ENCODE peak calls at places on chromosome 22, in eight cellular contexts. I is brain microvascular endothelial cell, O is tibial artery, S is neural progenitor cell, V is epithelial cell of esophagus, D is MM.1S, F is endodermal cell, J is psoas muscle. K is an unnamed sample.

GRCh38 chr22:25741692-25742626 is at the start of gene MYO18B:
- DNase-seq in S (no peak), J (peak), D (no peak), O (peak), V (no peak), F (no peak), I (no peak), K (no peak)

GRCh38 chr22:40668611-40669390 is 10.5 kb upstream of the MCHR1 start:
- DNase-seq in J (no peak), O (no peak), V (peak), S (peak), I (peak), F (no peak), D (no peak), K (peak)

GRCh38 chr22:28023036-28023435 is 104.0 kb upstream of the PITPNB start:
- DNase-seq in O (no peak), S (no peak), D (no peak), I (no peak), J (peak), F (no peak), V (no peak), K (no peak)

GRCh38 chr22:38986629-38987028 is 4.5 kb downstream of the APOBEC3B start:
- DNase-seq in O (no peak), S (no peak), J (no peak), V (no peak), F (no peak), D (no peak), I (no peak), K (no peak)

GRCh38 chr22:41742918-41743317 is 43.6 kb downstream of the MEI1 start:
- DNase-seq in V (no peak), D (no peak), J (no peak), F (peak), I (no peak), O (no peak), S (peak), K (no peak)

GRCh38 chr22:26517429-26517828 is 5.2 kb upstream of the TFIP11 start:
- DNase-seq in I (no peak), J (no peak), F (no peak), D (no peak), V (no peak), O (no peak), S (no peak), K (no peak)

GRCh38 chr22:24996420-24996952 is 44.0 kb downstream of the KIAA1671 start:
- DNase-seq in S (peak), F (peak), V (peak), I (no peak), O (no peak), J (no peak), D (no peak), K (peak)

GRCh38 chr22:19238900-19239299 is 52.6 kb downstream of the CLTCL1 start:
- DNase-seq in I (no peak), O (no peak), J (no peak), D (no peak), F (no peak), V (no peak), S (no peak), K (no peak)

GRCh38 chr22:20020533-20021195 is at the start of gene TANGO2:
- DNase-seq in D (peak), F (peak), V (peak), I (peak), S (peak), J (peak), O (peak), K (peak)

GRCh38 chr22:27911329-27911728 is 7.7 kb downstream of the PITPNB start:
- DNase-seq in O (no peak), D (no peak), F (no peak), V (no peak), J (no peak), S (no peak), I (no peak), K (no peak)

GRCh38 chr22:40247976-40248375 is 70.3 kb downstream of the TNRC6B start:
- DNase-seq in I (no peak), D (no peak), S (no peak), F (no peak), V (no peak), J (no peak), O (no peak), K (no peak)

GRCh38 chr22:19980766-19981165 is 35.9 kb downstream of the ARVCF start:
- DNase-seq in F (no peak), O (no peak), I (no peak), D (no peak), J (peak), V (no peak), S (no peak), K (no peak)

GRCh38 chr22:26768986-26769385 is 111.6 kb downstream of the MIAT start:
- DNase-seq in V (peak), O (no peak), S (no peak), J (no peak), F (no peak), I (peak), D (no peak), K (no peak)

GRCh38 chr22:45823331-45823730 is 151.7 kb downstream of the ATXN10 start:
- DNase-seq in V (no peak), D (no peak), F (no peak), I (no peak), S (no peak), J (no peak), O (no peak), K (no peak)

GRCh38 chr22:40156001-40156516 is 21.7 kb upstream of the TNRC6B start:
- DNase-seq in J (peak), V (peak), F (peak), D (peak), I (peak), S (no peak), O (no peak), K (peak)

GRCh38 chr22:21000215-21000986 is 1.5 kb downstream of the THAP7 start:
- DNase-seq in V (peak), O (no peak), I (no peak), D (no peak), S (no peak), F (no peak), J (no peak), K (no peak)

GRCh38 chr22:49970528-49971231 is 10.1 kb downstream of the PIM3 start:
- DNase-seq in I (peak), F (peak), V (peak), S (peak), D (peak), J (peak), O (peak), K (peak)
- TF ChIP-seq CTCF in I (no peak), F (no peak), V (no peak), S (no peak), D (no peak), J (no peak), O (peak), K (no peak)

GRCh38 chr22:22590136-22590891 is 31.2 kb upstream of the PRAME start:
- DNase-seq in O (no peak), V (no peak), S (no peak), J (no peak), I (no peak), D (no peak), F (no peak), K (no peak)

GRCh38 chr22:22591348-22592299 is 32.6 kb upstream of the PRAME start:
- DNase-seq in F (no peak), V (no peak), D (no peak), I (no peak), J (no peak), O (no peak), S (no peak), K (no peak)

GRCh38 chr22:22595001-22595835 is 36.2 kb upstream of the PRAME start:
- DNase-seq in F (no peak), S (no peak), D (no peak), I (no peak), V (no peak), O (no peak), J (no peak), K (no peak)

GRCh38 chr22:22593250-22593649 is 34.2 kb upstream of the PRAME start:
- DNase-seq in V (no peak), F (no peak), I (no peak), S (no peak), D (no peak), O (no peak), J (no peak), K (no peak)

DNA sequence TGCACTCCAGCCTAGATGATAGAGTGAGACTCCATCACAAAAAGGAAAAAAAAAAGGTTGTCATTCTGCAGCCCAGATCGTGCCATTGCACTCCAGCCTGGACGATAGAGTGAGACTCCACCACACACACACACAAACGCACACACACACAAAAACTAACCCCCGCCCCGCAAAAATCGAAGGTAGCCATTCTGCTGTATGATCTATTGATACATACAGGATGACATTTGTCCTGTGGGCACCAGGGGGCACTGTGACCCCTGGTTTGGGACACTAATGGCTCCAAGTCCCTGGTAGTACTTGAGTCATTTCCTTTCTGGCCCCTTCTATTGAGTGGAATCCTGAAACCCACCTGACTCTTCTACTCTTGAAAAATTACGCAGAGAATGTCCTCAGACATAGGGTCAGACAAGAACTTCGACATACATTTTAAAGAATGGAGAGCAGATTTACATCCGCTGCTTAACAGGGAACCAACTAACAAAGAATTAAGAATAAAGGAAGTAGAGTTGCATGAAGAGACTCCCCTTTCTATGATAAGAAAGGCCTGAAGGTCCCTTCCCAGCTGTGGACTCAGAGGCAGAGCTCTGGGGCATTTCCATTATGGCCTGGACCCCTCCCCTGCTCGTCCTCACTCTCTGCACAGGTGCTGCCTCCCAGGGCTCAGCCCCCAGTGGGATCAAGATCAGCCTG is 35.0 kb upstream of the PRAME start:
- DNase-seq in J (no peak), O (peak), S (peak), I (peak), F (peak), D (peak), V (peak), K (peak)
- TF ChIP-seq CTCF in J (peak), O (peak), S (peak), I (peak), F (peak), D (peak), V (peak), K (peak)

GRCh38 chr22:30559889-30560288 is 13.3 kb upstream of the SEC14L6 start:
- DNase-seq in I (no peak), F (no peak), O (no peak), J (no peak), S (no peak), V (no peak), D (no peak), K (no peak)

GRCh38 chr22:30553971-30554370 is 7.4 kb upstream of the SEC14L6 start:
- DNase-seq in I (no peak), F (no peak), O (no peak), J (no peak), V (no peak), D (no peak), S (no peak), K (no peak)

GRCh38 chr22:30555282-30556210 is 9.0 kb upstream of the SEC14L6 start:
- DNase-seq in D (no peak), J (no peak), S (no peak), O (no peak), V (no peak), F (peak), I (no peak), K (no peak)

GRCh38 chr22:30557243-30557642 is 10.7 kb upstream of the SEC14L6 start:
- DNase-seq in J (no peak), I (no peak), S (no peak), F (peak), D (no peak), V (no peak), O (no peak), K (no peak)

DNA sequence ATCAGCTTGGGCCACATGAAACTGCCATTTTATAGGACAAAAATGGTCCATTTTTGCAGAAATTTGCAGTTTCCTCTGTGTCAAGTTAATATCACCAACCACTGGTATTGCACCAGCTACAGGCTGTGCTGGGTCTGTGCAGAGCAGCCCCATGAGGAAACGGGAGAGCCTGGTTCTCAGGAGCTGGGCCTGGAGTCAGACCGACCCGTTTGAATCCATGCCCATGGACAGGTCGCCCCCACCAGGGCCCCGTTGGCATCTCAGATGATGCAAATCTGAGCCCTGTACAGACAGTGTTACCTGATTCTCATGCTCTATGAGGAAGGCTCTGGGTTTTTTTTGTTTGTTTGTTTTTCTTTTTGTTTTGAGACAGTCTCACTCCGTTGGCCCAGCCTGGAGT is 9.8 kb upstream of the SEC14L6 start:
- DNase-seq in D (no peak), J (no peak), S (peak), V (no peak), F (peak), O (no peak), I (no peak), K (no peak)
- TF ChIP-seq CTCF in D (no peak), J (no peak), S (peak), V (no peak), F (peak), O (no peak), I (peak), K (no peak)

GRCh38 chr22:37331811-37332536 is 49.7 kb downstream of the CYTH4 start:
- DNase-seq in I (no peak), S (no peak), F (no peak), V (no peak), O (no peak), D (no peak), J (no peak), K (no peak)
- TF ChIP-seq CTCF in I (peak), S (no peak), F (no peak), V (no peak), O (no peak), D (no peak), J (no peak), K (no peak)